ENCODE peak calls at places on chromosomes 16 and 17, in four cellular contexts. C, F, Y and I are unnamed samples.

GRCh38 chr17:45228985-45229517 is 7.4 kb downstream of the FMNL1 start:
- DNase-seq in C (peak; percentile 84), F (peak; percentile 97), Y (peak; percentile 76), I (peak; percentile 80)

GRCh38 chr17:28407130-28407973 is 1.3 kb upstream of the SLC46A1 start:
- DNase-seq in C (no peak), F (no peak), Y (no peak), I (no peak)

GRCh38 chr17:73482251-73482661 is 162.0 kb downstream of the SDK2 start:
- DNase-seq in C (no peak), F (peak; percentile 81), Y (no peak), I (no peak)

GRCh38 chr16:13994239-13995106 is 74.5 kb downstream of the ERCC4 start:
- DNase-seq in C (no peak), F (no peak), Y (no peak), I (no peak)

GRCh38 chr17:10743316-10744009 is 13.6 kb upstream of the TMEM220 start:
- DNase-seq in C (no peak), F (no peak), Y (no peak), I (no peak)

GRCh38 chr17:17493986-17494466 is 2.2 kb downstream of the RASD1 start:
- DNase-seq in C (no peak), F (no peak), Y (no peak), I (no peak)

GRCh38 chr17:33945641-33946546 is 309.2 kb upstream of the CCL2 start:
- DNase-seq in C (no peak), F (no peak), Y (no peak), I (no peak)

GRCh38 chr16:86117235-86117634 is 218.3 kb downstream of the IRF8 start:
- DNase-seq in C (no peak), F (no peak), Y (no peak), I (no peak)

GRCh38 chr16:1726661-1727502 is 20.9 kb downstream of the MAPK8IP3 start:
- DNase-seq in C (no peak), F (no peak), Y (no peak), I (no peak)

GRCh38 chr17:16920628-16921020 is 51.3 kb downstream of the TNFRSF13B start:
- DNase-seq in C (no peak), F (peak; percentile 56), Y (no peak), I (no peak)

GRCh38 chr16:71882505-71883192 is 1.3 kb downstream of the ZNF821 start:
- DNase-seq in C (peak; percentile 64), F (no peak), Y (peak; percentile 79), I (peak; percentile 79)

GRCh38 chr17:72481572-72481971 is 360.8 kb downstream of the SOX9 start:
- DNase-seq in C (no peak), F (no peak), Y (no peak), I (no peak)

GRCh38 chr17:72476575-72476986 is 355.8 kb downstream of the SOX9 start:
- DNase-seq in C (no peak), F (peak; percentile 21), Y (no peak), I (no peak)

GRCh38 chr17:72476134-72476533 is 355.3 kb downstream of the SOX9 start:
- DNase-seq in C (no peak), F (no peak), Y (no peak), I (no peak)

GRCh38 chr17:72477529-72477928 is 356.7 kb downstream of the SOX9 start:
- DNase-seq in C (no peak), F (peak; percentile 11), Y (no peak), I (no peak)

GRCh38 chr17:72479113-72479512 is 358.3 kb downstream of the SOX9 start:
- DNase-seq in C (no peak), F (peak; percentile 14), Y (no peak), I (no peak)
- TF ChIP-seq CTCF in C (no peak), F (no peak), Y (no peak), I (no peak)

DNA sequence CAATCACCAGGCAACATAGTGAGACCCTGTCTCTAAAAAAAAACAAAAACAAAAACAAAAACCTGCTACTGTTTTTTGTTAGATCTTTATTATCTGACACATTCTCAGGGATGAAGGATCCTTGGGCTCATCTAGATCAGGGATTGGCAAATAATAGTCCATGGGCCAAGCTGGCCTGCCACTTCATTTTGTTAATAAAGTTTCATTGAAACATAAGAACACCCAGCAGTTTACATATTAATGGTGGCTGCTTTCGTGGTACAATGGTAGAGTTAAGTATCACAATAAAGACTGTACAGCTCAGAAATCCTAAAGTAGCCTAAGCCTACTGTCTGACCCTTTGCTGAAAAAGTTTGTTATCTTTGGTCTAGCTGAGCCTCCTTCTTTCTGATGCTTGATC is 32.9 kb upstream of the CLEC18A start:
- DNase-seq in C (no peak), F (no peak), Y (no peak), I (no peak)
- H3K4me3 ChIP-seq in C (no peak overlapping the region), F (no peak overlapping the region), Y (peak overlapping the region; percentile 44), I (peak overlapping the region; percentile 31)

GRCh38 chr16:31386157-31386984 is 6.8 kb upstream of the ITGAD start:
- DNase-seq in C (peak; percentile 35), F (no peak), Y (no peak), I (no peak)
- TF ChIP-seq CTCF in C (no peak), F (no peak), Y (no peak), I (no peak)

DNA sequence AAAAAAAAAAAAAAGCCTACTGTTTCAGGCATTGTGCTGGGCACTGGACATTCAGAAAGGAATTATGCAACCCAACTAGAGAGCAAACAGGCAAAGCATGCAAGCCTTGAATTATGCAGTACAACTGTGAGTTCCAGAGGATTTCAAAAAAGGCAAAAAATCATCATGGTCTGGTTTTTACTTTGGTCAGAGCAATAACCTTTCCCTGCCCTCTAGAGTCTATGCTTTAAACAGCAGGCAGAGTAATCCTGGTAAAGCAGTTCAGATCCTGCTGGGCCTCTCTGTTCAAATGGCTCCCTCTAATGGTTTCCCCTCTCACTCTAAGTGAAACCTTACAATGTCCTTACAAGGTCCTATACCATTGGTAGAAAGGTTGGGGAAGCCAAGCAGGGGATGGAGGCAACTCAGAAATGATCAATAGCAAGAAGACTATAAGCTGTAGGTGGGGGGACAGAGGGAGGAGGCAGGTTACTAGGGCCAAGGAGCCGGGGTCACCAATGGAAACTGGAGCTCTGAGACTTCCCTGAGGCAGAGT is 4.6 kb upstream of the TAF15 start:
- DNase-seq in C (peak; percentile 79), F (no peak), Y (peak; percentile 65), I (peak; percentile 91)
- H3K4me3 ChIP-seq in C (no peak overlapping the region), F (no peak overlapping the region), Y (no peak overlapping the region), I (no peak overlapping the region)